ENCODE peak calls at places on chromosomes 4 and X, in nine cellular contexts. V is brain microvascular endothelial cell, D is HFF-Myc, A is transverse colon, F is hepatocyte, U is neural progenitor cell, Z is AG04450, Q is fibroblast of mammary gland, O is endodermal cell. T is an unnamed sample.

GRCh38 chr4:163694385-163694784 is 199.9 kb downstream of the TMA16 start:
- DNase-seq in D (no peak), Z (peak; percentile 21), A (no peak), O (no peak), Q (peak; percentile 64), F (no peak), U (no peak), V (peak; percentile 65), T (no peak)

GRCh38 chrX:7147431-7147977 is at the start of gene STS:
- DNase-seq in O (peak; percentile 68), F (peak; percentile 59), U (peak; percentile 63), Q (peak; percentile 20), V (no peak), Z (no peak), A (peak; percentile 52), D (no peak), T (no peak)

GRCh38 chr4:127139788-127140286 is 492.9 kb upstream of the INTU start:
- DNase-seq in F (no peak), A (no peak), U (peak; percentile 11), Q (no peak), V (no peak), O (no peak), D (no peak), Z (no peak), T (no peak)

GRCh38 chr4:2843909-2844584 is 403 bp downstream of the ADD1 start:
- DNase-seq in A (peak; percentile 50), U (peak; percentile 83), D (no peak), F (peak; percentile 8), Z (no peak), Q (no peak), O (peak; percentile 78), V (peak; percentile 14), T (peak; percentile 55)

GRCh38 chr4:175614880-175615279 is 197.2 kb downstream of the GPM6A start:
- DNase-seq in Z (no peak), Q (no peak), U (no peak), D (no peak), V (no peak), F (no peak), O (no peak), A (no peak), T (no peak)

GRCh38 chr4:69096111-69096656 is at the start of gene UGT2B7:
- DNase-seq in O (no peak), F (no peak), D (no peak), V (no peak), Z (no peak), U (no peak), Q (no peak), A (no peak), T (no peak)

GRCh38 chrX:71482228-71482958 is 50.5 kb upstream of the OGT start:
- DNase-seq in O (no peak), Z (no peak), U (no peak), V (no peak), D (no peak), Q (no peak), F (no peak), A (no peak), T (no peak)

GRCh38 chrX:28590394-28590793 is 3.1 kb downstream of the IL1RAPL1 start:
- DNase-seq in F (no peak), Z (no peak), D (no peak), U (peak; percentile 23), A (no peak), O (no peak), V (no peak), Q (no peak), T (no peak)

GRCh38 chr4:5050520-5050955 is 742 bp upstream of the STK32B start:
- DNase-seq in Z (peak; percentile 52), A (peak; percentile 54), O (peak; percentile 91), D (no peak), F (peak; percentile 87), U (peak; percentile 91), Q (peak; percentile 77), V (peak; percentile 60), T (peak; percentile 3)

GRCh38 chr4:8835521-8836365 is 35.9 kb downstream of the HMX1 start:
- DNase-seq in A (no peak), O (peak; percentile 48), F (no peak), Q (no peak), D (no peak), U (no peak), Z (no peak), V (no peak), T (no peak)

GRCh38 chrX:20418379-20418778 is 151.7 kb upstream of the RPS6KA3 start:
- DNase-seq in D (no peak), U (no peak), Z (no peak), A (no peak), Q (no peak), O (no peak), F (no peak), V (no peak), T (peak; percentile 20)

GRCh38 chr4:60201052-60201673 is 999.0 kb upstream of the ADGRL3 start:
- DNase-seq in D (peak; percentile 35), V (peak; percentile 42), U (peak; percentile 66), F (peak; percentile 77), Q (peak; percentile 52), Z (peak; percentile 2), A (peak; percentile 13), O (peak; percentile 84), T (peak; percentile 7)

GRCh38 chr4:2296621-2297601 is 35.0 kb upstream of the MXD4 start:
- DNase-seq in U (no peak), Z (no peak), V (no peak), D (no peak), A (no peak), Q (no peak), O (peak; percentile 49), F (peak; percentile 9), T (no peak)

GRCh38 chrX:139820358-139820984 is 112.4 kb downstream of the ATP11C start:
- DNase-seq in U (no peak), A (no peak), Q (no peak), D (no peak), O (no peak), V (no peak), F (no peak), Z (no peak), T (no peak)

GRCh38 chr4:147060171-147060931 is 114.7 kb upstream of the TTC29 start:
- DNase-seq in U (peak; percentile 73), F (no peak), V (peak; percentile 74), Q (peak; percentile 78), A (no peak), Z (peak; percentile 7), O (no peak), D (no peak), T (no peak)

GRCh38 chr4:7417639-7418038 is 17.1 kb downstream of the PSAPL1 start:
- DNase-seq in Z (no peak), Q (no peak), U (no peak), V (no peak), O (peak; percentile 43), F (no peak), A (peak; percentile 1), D (no peak), T (no peak)

GRCh38 chrX:116232833-116233232 is 62.3 kb downstream of the AGTR2 start:
- DNase-seq in U (no peak), Z (no peak), O (no peak), A (no peak), D (no peak), Q (peak; percentile 88), V (peak; percentile 37), F (peak; percentile 5), T (no peak)

GRCh38 chrX:40912576-40912975 is 172.7 kb upstream of the USP9X start:
- DNase-seq in D (no peak), O (no peak), A (no peak), U (no peak), Q (no peak), V (no peak), Z (no peak), F (no peak), T (no peak)

GRCh38 chr4:142557220-142557801 is 288.8 kb downstream of the INPP4B start:
- DNase-seq in Q (no peak), Z (no peak), U (no peak), F (no peak), A (no peak), D (no peak), O (no peak), V (no peak), T (no peak)
- H3K4me3 ChIP-seq in Q (no peak overlapping the region), Z (no peak overlapping the region), U (no peak overlapping the region), F (no peak overlapping the region), A (no peak overlapping the region), D (no peak overlapping the region), O (no peak overlapping the region), V (no peak overlapping the region), T (no peak overlapping the region)

GRCh38 chr4:186348433-186348832 is 82.4 kb downstream of the F11 start:
- DNase-seq in O (no peak), D (no peak), V (no peak), U (peak; percentile 74), A (no peak), Q (no peak), Z (no peak), F (no peak), T (no peak)

GRCh38 chr4:186347743-186348142 is 81.8 kb downstream of the F11 start:
- DNase-seq in D (no peak), A (no peak), V (no peak), U (peak; percentile 20), F (no peak), Z (no peak), Q (no peak), O (no peak), T (no peak)

DNA sequence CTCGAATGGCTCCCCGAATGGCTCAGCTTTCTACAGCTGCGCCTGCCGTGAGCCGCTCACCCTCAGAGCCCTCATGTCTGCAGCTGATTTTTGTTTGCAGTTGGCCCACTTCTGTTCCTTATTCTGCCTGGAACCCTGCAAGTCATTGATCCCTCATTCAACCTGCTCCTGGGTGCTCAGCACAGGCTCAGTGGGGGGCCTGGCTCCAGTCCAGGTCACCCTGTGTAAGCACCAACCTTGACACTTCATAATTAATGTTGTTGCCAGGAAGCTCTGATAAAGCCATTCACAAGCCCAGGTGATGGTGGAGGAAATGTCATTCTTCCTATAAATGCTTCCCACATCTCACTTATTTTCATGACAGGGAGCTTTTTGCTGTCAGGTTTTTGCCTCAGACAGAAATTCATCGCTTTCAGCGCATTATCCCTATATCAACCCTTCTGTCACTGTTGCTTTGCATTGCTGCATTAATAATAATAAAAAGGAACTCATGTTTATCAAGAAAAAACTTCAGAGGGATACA is 85.7 kb downstream of the F11 start:
- DNase-seq in O (no peak), U (no peak), D (no peak), V (no peak), F (no peak), A (no peak), Z (no peak), Q (no peak), T (no peak)
- TF ChIP-seq CTCF in O (no peak), U (no peak), D (no peak), V (no peak), F (no peak), A (no peak), Z (no peak), Q (no peak), T (no peak)

DNA sequence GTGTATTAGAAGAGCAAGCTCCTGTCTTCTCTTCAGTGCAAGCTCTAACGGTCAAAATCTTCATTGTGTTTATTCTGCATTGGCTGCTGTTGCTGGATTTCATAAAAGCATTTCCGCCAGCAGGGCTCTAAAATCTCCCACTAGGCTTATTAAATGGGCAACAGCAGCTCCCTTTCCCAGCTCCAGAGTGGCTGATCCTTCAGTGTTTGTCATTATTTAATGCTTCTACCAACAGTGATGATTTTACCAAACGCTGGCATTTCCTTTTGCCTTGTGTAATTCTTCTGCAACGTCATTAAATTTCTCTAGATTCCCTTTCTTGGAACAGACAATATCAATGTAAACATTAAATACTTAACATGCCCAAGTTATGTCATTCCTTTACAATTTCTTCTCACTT is 20.1 kb downstream of the SLC7A11 start:
- DNase-seq in Z (peak; percentile 70), O (no peak), V (peak; percentile 66), Q (peak; percentile 61), A (no peak), F (peak; percentile 17), U (no peak), D (peak; percentile 90), T (no peak)
- H3K4me3 ChIP-seq in Z (no peak overlapping the region), O (no peak overlapping the region), V (no peak overlapping the region), Q (no peak overlapping the region), A (no peak overlapping the region), F (no peak overlapping the region), U (no peak overlapping the region), D (peak overlapping the region; percentile 8), T (no peak overlapping the region)

GRCh38 chr4:138181288-138181687 is 60.9 kb downstream of the SLC7A11 start:
- DNase-seq in F (peak; percentile 65), Z (no peak), V (no peak), O (no peak), D (no peak), Q (peak; percentile 64), U (no peak), A (no peak), T (no peak)
- TF ChIP-seq CTCF in F (no peak), Z (no peak), V (no peak), O (no peak), D (no peak), Q (no peak), U (no peak), A (no peak), T (no peak)

T was measured in GM06990.